ENCODE peak calls at places on chromosome 1, in five cellular contexts. L, O, E, C and W are unnamed samples.

GRCh38 chr1:46960250-46960649 is 19.0 kb upstream of the CYP4A11 start:
- DNase-seq in L (no peak), O (no peak), E (no peak), C (no peak), W (no peak)

GRCh38 chr1:207965602-207966387 is 54.9 kb upstream of the CD34 start:
- DNase-seq in L (no peak), O (no peak), E (no peak), C (no peak), W (no peak)

GRCh38 chr1:89719502-89720306 is 86.8 kb downstream of the LRRC8C start:
- DNase-seq in L (peak), O (no peak), E (no peak), C (no peak), W (no peak)

GRCh38 chr1:62228883-62229187 is 34.2 kb downstream of the L1TD1 start:
- DNase-seq in L (no peak), O (no peak), E (no peak), C (no peak), W (peak)

GRCh38 chr1:17622823-17623222 is 83.3 kb downstream of the ARHGEF10L start:
- DNase-seq in L (no peak), O (no peak), E (no peak), C (no peak), W (no peak)

GRCh38 chr1:12063141-12064072 is at the start of gene TNFRSF8:
- DNase-seq in L (peak), O (no peak), E (no peak), C (peak), W (no peak)

GRCh38 chr1:172959578-172959977 is 91.2 kb downstream of the TNFSF18 start:
- DNase-seq in L (no peak), O (no peak), E (no peak), C (no peak), W (no peak)

GRCh38 chr1:94422115-94422820 is 4.1 kb downstream of the ABCD3 start:
- DNase-seq in L (no peak), O (no peak), E (no peak), C (no peak), W (no peak)

GRCh38 chr1:59455206-59455605 is 158.3 kb downstream of the FGGY start:
- DNase-seq in L (no peak), O (no peak), E (no peak), C (no peak), W (no peak)

GRCh38 chr1:84939151-84939550 is 46.1 kb upstream of the LPAR3 start:
- DNase-seq in L (no peak), O (no peak), E (no peak), C (no peak), W (no peak)

GRCh38 chr1:32246888-32247273 is at the start of gene FAM167B:
- DNase-seq in L (no peak), O (no peak), E (no peak), C (peak), W (peak)

GRCh38 chr1:22413799-22414198 is 37.9 kb upstream of the ZBTB40 start:
- DNase-seq in L (no peak), O (no peak), E (no peak), C (no peak), W (no peak)

GRCh38 chr1:214632091-214632490 is 29.1 kb downstream of the CENPF start:
- DNase-seq in L (no peak), O (no peak), E (no peak), C (no peak), W (no peak)

GRCh38 chr1:58746757-58747156 is 37.1 kb downstream of the JUN start:
- DNase-seq in L (no peak), O (no peak), E (no peak), C (no peak), W (no peak)

GRCh38 chr1:110513511-110513910 is 5.5 kb downstream of the KCNA10 start:
- DNase-seq in L (no peak), O (no peak), E (no peak), C (peak), W (no peak)

GRCh38 chr1:146020058-146020738 is 1.3 kb downstream of the HJV start:
- DNase-seq in L (no peak), O (no peak), E (no peak), C (no peak), W (no peak)

GRCh38 chr1:93907718-93908117 is 1.5 kb downstream of the GCLM start:
- DNase-seq in L (peak), O (no peak), E (no peak), C (peak), W (no peak)

GRCh38 chr1:36123357-36123756 is 1.7 kb downstream of the COL8A2 start:
- DNase-seq in L (no peak), O (no peak), E (no peak), C (peak), W (no peak)

GRCh38 chr1:170661646-170662411 is 2.1 kb upstream of the PRRX1 start:
- DNase-seq in L (peak), O (no peak), E (peak), C (peak), W (no peak)

GRCh38 chr1:240000634-240001033 is 91.0 kb upstream of the FMN2 start:
- DNase-seq in L (no peak), O (no peak), E (no peak), C (no peak), W (no peak)

GRCh38 chr1:48228156-48228555 is 5.6 kb downstream of the SLC5A9 start:
- DNase-seq in L (no peak), O (no peak), E (no peak), C (peak), W (no peak)

GRCh38 chr1:216015116-216015515 is 408.1 kb downstream of the USH2A start:
- DNase-seq in L (no peak), O (no peak), E (no peak), C (no peak), W (no peak)

GRCh38 chr1:63326473-63327380 is 4.4 kb downstream of the FOXD3 start:
- DNase-seq in L (no peak), O (no peak), E (no peak), C (peak), W (no peak)

GRCh38 chr1:118627435-118627834 is 360.7 kb downstream of the TBX15 start:
- DNase-seq in L (no peak), O (no peak), E (no peak), C (no peak), W (no peak)

GRCh38 chr1:47934243-47934805 is 62.9 kb downstream of the TRABD2B start:
- DNase-seq in L (no peak), O (peak), E (peak), C (peak), W (peak)